ENCODE peak calls at places on chromosomes 5 and 9, in nine cellular contexts. One of them, this sample, is unnamed.

GRCh38 chr5:64147849-64148441 is 17.7 kb upstream of the RNF180 start:
- DNase-seq in dorsolateral prefrontal cortex: peak; percentile 66
- DNase-seq in upper lobe of right lung: peak; percentile 72
- DNase-seq in transverse colon: peak; percentile 20
- DNase-seq in AG04450: no peak
- DNase-seq in A549: peak; percentile 44
- DNase-seq in IMR-90: peak; percentile 24
- DNase-seq in right lobe of liver: peak; percentile 73
- DNase-seq in adrenal gland: peak; percentile 89
- DNase-seq in this sample: no peak

GRCh38 chr5:18745591-18745987 is 1111.3 kb downstream of the TAF11L14 start:
- DNase-seq in transverse colon: peak; percentile 18
- DNase-seq in AG04450: no peak
- DNase-seq in adrenal gland: no peak
- DNase-seq in upper lobe of right lung: no peak
- DNase-seq in dorsolateral prefrontal cortex: no peak
- DNase-seq in right lobe of liver: peak; percentile 70
- DNase-seq in A549: peak; percentile 26
- DNase-seq in IMR-90: no peak
- DNase-seq in this sample: no peak

GRCh38 chr5:140555747-140556312 is 1.4 kb downstream of the SRA1 start:
- DNase-seq in upper lobe of right lung: no peak
- DNase-seq in AG04450: no peak
- DNase-seq in dorsolateral prefrontal cortex: no peak
- DNase-seq in A549: no peak
- DNase-seq in IMR-90: no peak
- DNase-seq in right lobe of liver: no peak
- DNase-seq in adrenal gland: peak; percentile 45
- DNase-seq in transverse colon: no peak
- DNase-seq in this sample: no peak

GRCh38 chr5:10793785-10794184 is 32.8 kb upstream of the DAP start:
- DNase-seq in adrenal gland: no peak
- DNase-seq in upper lobe of right lung: no peak
- DNase-seq in transverse colon: no peak
- DNase-seq in right lobe of liver: no peak
- DNase-seq in IMR-90: no peak
- DNase-seq in dorsolateral prefrontal cortex: no peak
- DNase-seq in A549: no peak
- DNase-seq in AG04450: no peak
- DNase-seq in this sample: no peak

GRCh38 chr9:127319366-127320121 is 55.0 kb downstream of the GARNL3 start:
- DNase-seq in right lobe of liver: no peak
- DNase-seq in dorsolateral prefrontal cortex: no peak
- DNase-seq in AG04450: no peak
- DNase-seq in transverse colon: no peak
- DNase-seq in A549: no peak
- DNase-seq in upper lobe of right lung: no peak
- DNase-seq in IMR-90: no peak
- DNase-seq in adrenal gland: no peak
- DNase-seq in this sample: no peak

GRCh38 chr5:79235222-79235577 is 731 bp upstream of the JMY start:
- DNase-seq in right lobe of liver: no peak
- DNase-seq in dorsolateral prefrontal cortex: no peak
- DNase-seq in IMR-90: peak; percentile 40
- DNase-seq in upper lobe of right lung: no peak
- DNase-seq in transverse colon: no peak
- DNase-seq in AG04450: no peak
- DNase-seq in adrenal gland: no peak
- DNase-seq in A549: peak; percentile 15
- DNase-seq in this sample: no peak

GRCh38 chr9:127937383-127938297 is at the start of gene DPM2:
- DNase-seq in dorsolateral prefrontal cortex: peak; percentile 83
- DNase-seq in A549: peak; percentile 89
- DNase-seq in transverse colon: peak; percentile 88
- DNase-seq in right lobe of liver: peak; percentile 87
- DNase-seq in AG04450: no peak
- DNase-seq in adrenal gland: peak; percentile 89
- DNase-seq in IMR-90: peak; percentile 81
- DNase-seq in upper lobe of right lung: peak; percentile 90
- DNase-seq in this sample: no peak

GRCh38 chr5:168364151-168364661 is 72.8 kb downstream of the WWC1 start:
- DNase-seq in AG04450: no peak
- DNase-seq in dorsolateral prefrontal cortex: no peak
- DNase-seq in adrenal gland: no peak
- DNase-seq in right lobe of liver: no peak
- DNase-seq in A549: no peak
- DNase-seq in upper lobe of right lung: no peak
- DNase-seq in transverse colon: no peak
- DNase-seq in IMR-90: peak; percentile 80
- DNase-seq in this sample: no peak

GRCh38 chr5:126736141-126736540 is 40.8 kb upstream of the LMNB1 start:
- DNase-seq in adrenal gland: no peak
- DNase-seq in AG04450: no peak
- DNase-seq in transverse colon: no peak
- DNase-seq in IMR-90: peak; percentile 4
- DNase-seq in dorsolateral prefrontal cortex: no peak
- DNase-seq in upper lobe of right lung: no peak
- DNase-seq in right lobe of liver: peak; percentile 28
- DNase-seq in A549: no peak
- DNase-seq in this sample: no peak

GRCh38 chr9:15982182-15982581 is 429.3 kb downstream of the CCDC171 start:
- DNase-seq in right lobe of liver: no peak
- DNase-seq in upper lobe of right lung: no peak
- DNase-seq in A549: no peak
- DNase-seq in transverse colon: no peak
- DNase-seq in adrenal gland: no peak
- DNase-seq in IMR-90: no peak
- DNase-seq in AG04450: no peak
- DNase-seq in dorsolateral prefrontal cortex: no peak
- DNase-seq in this sample: no peak

DNA sequence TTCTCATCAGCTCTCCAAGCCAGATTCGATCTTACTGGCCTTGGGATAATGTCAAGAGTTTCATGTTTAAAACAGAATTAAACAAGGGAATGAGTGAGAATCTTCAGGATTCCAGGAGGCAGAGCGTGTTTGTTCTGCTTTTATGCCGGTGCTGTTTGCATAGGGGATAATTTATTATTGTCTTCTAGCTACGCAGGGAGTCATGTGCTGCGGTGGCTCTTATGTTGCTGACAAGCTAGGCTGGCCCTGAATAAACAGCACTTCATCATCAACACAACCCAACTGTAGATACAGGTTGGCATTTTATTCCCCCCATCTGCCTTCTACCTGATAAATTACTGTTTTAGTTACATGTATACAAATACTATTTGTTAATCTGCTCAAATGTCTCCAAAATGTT is 47.1 kb upstream of the PCA3 start:
- DNase-seq in AG04450: no peak
- DNase-seq in right lobe of liver: no peak
- DNase-seq in A549: no peak
- DNase-seq in adrenal gland: no peak
- DNase-seq in upper lobe of right lung: no peak
- DNase-seq in IMR-90: no peak
- DNase-seq in transverse colon: no peak
- DNase-seq in dorsolateral prefrontal cortex: no peak
- DNase-seq in this sample: no peak
- H3K27ac ChIP-seq in AG04450: no peak overlapping the region
- H3K27ac ChIP-seq in right lobe of liver: no peak overlapping the region
- H3K27ac ChIP-seq in A549: no peak overlapping the region
- H3K27ac ChIP-seq in adrenal gland: peak overlapping the region; percentile 29
- H3K27ac ChIP-seq in upper lobe of right lung: no peak overlapping the region
- H3K27ac ChIP-seq in IMR-90: no peak overlapping the region
- H3K27ac ChIP-seq in transverse colon: peak overlapping the region; percentile 54
- H3K27ac ChIP-seq in dorsolateral prefrontal cortex: peak overlapping the region; percentile 58
- H3K27ac ChIP-seq in this sample: no peak overlapping the region

GRCh38 chr9:120571443-120572257 is 8.3 kb downstream of the CDK5RAP2 start:
- DNase-seq in transverse colon: no peak
- DNase-seq in adrenal gland: peak; percentile 84
- DNase-seq in IMR-90: peak; percentile 85
- DNase-seq in AG04450: peak; percentile 86
- DNase-seq in right lobe of liver: peak; percentile 93
- DNase-seq in upper lobe of right lung: peak; percentile 69
- DNase-seq in A549: peak; percentile 28
- DNase-seq in dorsolateral prefrontal cortex: peak; percentile 73
- DNase-seq in this sample: no peak

GRCh38 chr9:120569556-120569955 is 10.4 kb downstream of the CDK5RAP2 start:
- DNase-seq in AG04450: no peak
- DNase-seq in right lobe of liver: no peak
- DNase-seq in transverse colon: no peak
- DNase-seq in A549: no peak
- DNase-seq in upper lobe of right lung: no peak
- DNase-seq in IMR-90: peak; percentile 11
- DNase-seq in dorsolateral prefrontal cortex: no peak
- DNase-seq in adrenal gland: no peak
- DNase-seq in this sample: no peak

GRCh38 chr9:120567874-120568273 is 12.1 kb downstream of the CDK5RAP2 start:
- DNase-seq in dorsolateral prefrontal cortex: no peak
- DNase-seq in AG04450: no peak
- DNase-seq in A549: no peak
- DNase-seq in adrenal gland: no peak
- DNase-seq in right lobe of liver: no peak
- DNase-seq in IMR-90: no peak
- DNase-seq in upper lobe of right lung: no peak
- DNase-seq in transverse colon: no peak
- DNase-seq in this sample: no peak

GRCh38 chr9:120568816-120569215 is 11.2 kb downstream of the CDK5RAP2 start:
- DNase-seq in transverse colon: no peak
- DNase-seq in A549: no peak
- DNase-seq in dorsolateral prefrontal cortex: no peak
- DNase-seq in AG04450: no peak
- DNase-seq in IMR-90: no peak
- DNase-seq in right lobe of liver: no peak
- DNase-seq in adrenal gland: no peak
- DNase-seq in upper lobe of right lung: no peak
- DNase-seq in this sample: no peak

DNA sequence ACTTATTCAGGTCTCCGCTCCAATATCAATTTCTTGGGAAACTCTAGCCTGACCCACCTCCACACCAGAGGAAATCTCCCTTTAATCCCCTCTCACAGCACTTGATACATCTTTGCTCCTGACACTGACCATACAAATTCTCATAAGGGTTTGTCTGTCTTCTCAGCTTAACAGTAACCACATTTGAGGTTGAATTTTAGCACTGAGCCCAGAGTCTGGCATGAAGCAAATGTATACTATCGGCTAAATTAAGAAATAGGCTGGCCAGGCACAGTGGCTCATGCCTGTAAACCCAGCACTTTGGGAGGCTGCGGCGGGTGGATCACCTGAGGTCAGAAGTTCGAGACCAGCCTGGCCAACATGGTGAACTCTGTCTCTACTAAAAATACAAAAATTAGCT is 9.7 kb downstream of the CDK5RAP2 start:
- DNase-seq in right lobe of liver: no peak
- DNase-seq in dorsolateral prefrontal cortex: no peak
- DNase-seq in A549: no peak
- DNase-seq in IMR-90: no peak
- DNase-seq in adrenal gland: no peak
- DNase-seq in upper lobe of right lung: no peak
- DNase-seq in transverse colon: no peak
- DNase-seq in AG04450: no peak
- DNase-seq in this sample: no peak
- H3K27ac ChIP-seq in right lobe of liver: peak overlapping the region; percentile 47
- H3K27ac ChIP-seq in dorsolateral prefrontal cortex: peak overlapping the region; percentile 94
- H3K27ac ChIP-seq in A549: no peak overlapping the region
- H3K27ac ChIP-seq in IMR-90: no peak overlapping the region
- H3K27ac ChIP-seq in adrenal gland: no peak overlapping the region
- H3K27ac ChIP-seq in upper lobe of right lung: no peak overlapping the region
- H3K27ac ChIP-seq in transverse colon: no peak overlapping the region
- H3K27ac ChIP-seq in AG04450: peak overlapping the region; percentile 77
- H3K27ac ChIP-seq in this sample: no peak overlapping the region

GRCh38 chr5:93165559-93165958 is 415.5 kb downstream of the NR2F1-AS1 start:
- DNase-seq in A549: no peak
- DNase-seq in upper lobe of right lung: no peak
- DNase-seq in transverse colon: no peak
- DNase-seq in dorsolateral prefrontal cortex: no peak
- DNase-seq in adrenal gland: no peak
- DNase-seq in IMR-90: no peak
- DNase-seq in AG04450: no peak
- DNase-seq in right lobe of liver: no peak
- DNase-seq in this sample: no peak

GRCh38 chr5:93164690-93165089 is 416.3 kb downstream of the NR2F1-AS1 start:
- DNase-seq in transverse colon: peak; percentile 8
- DNase-seq in right lobe of liver: no peak
- DNase-seq in AG04450: peak; percentile 16
- DNase-seq in A549: peak; percentile 47
- DNase-seq in upper lobe of right lung: no peak
- DNase-seq in dorsolateral prefrontal cortex: no peak
- DNase-seq in IMR-90: peak; percentile 75
- DNase-seq in adrenal gland: peak; percentile 57
- DNase-seq in this sample: no peak

GRCh38 chr5:93158841-93159240 is 422.2 kb downstream of the NR2F1-AS1 start:
- DNase-seq in dorsolateral prefrontal cortex: no peak
- DNase-seq in adrenal gland: no peak
- DNase-seq in IMR-90: no peak
- DNase-seq in A549: no peak
- DNase-seq in transverse colon: no peak
- DNase-seq in AG04450: no peak
- DNase-seq in right lobe of liver: no peak
- DNase-seq in upper lobe of right lung: no peak
- DNase-seq in this sample: no peak

GRCh38 chr5:93163010-93163663 is 417.9 kb downstream of the NR2F1-AS1 start:
- DNase-seq in upper lobe of right lung: no peak
- DNase-seq in dorsolateral prefrontal cortex: no peak
- DNase-seq in right lobe of liver: no peak
- DNase-seq in adrenal gland: no peak
- DNase-seq in A549: peak; percentile 51
- DNase-seq in IMR-90: peak; percentile 88
- DNase-seq in transverse colon: no peak
- DNase-seq in AG04450: peak; percentile 38
- DNase-seq in this sample: peak; percentile 41

DNA sequence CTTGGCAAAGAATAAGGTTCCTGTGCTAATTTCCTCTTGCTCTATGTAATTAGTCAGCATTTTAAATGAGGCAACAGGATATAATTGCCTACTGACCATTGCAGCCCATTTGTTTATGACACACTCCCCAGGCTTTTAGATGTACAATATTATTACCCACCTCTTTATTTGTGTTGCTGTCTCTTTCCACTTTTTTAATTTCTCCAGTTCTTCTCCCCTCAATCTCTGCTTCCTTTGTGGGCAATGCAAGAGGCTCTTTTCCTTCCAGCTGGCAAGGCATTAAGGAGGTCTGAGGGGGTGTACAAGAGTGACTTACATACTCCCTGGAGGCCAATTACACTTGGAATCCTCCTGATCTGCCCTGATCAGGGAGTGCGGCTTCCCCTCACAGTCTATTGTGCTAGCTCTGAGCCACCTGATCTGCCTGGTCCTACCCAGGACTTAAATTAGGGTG is 418.8 kb downstream of the NR2F1-AS1 start:
- DNase-seq in upper lobe of right lung: no peak
- DNase-seq in transverse colon: no peak
- DNase-seq in AG04450: no peak
- DNase-seq in adrenal gland: no peak
- DNase-seq in A549: no peak
- DNase-seq in right lobe of liver: no peak
- DNase-seq in dorsolateral prefrontal cortex: no peak
- DNase-seq in IMR-90: no peak
- DNase-seq in this sample: peak; percentile 6
- H3K27ac ChIP-seq in upper lobe of right lung: peak overlapping the region; percentile 52
- H3K27ac ChIP-seq in transverse colon: no peak overlapping the region
- H3K27ac ChIP-seq in AG04450: no peak overlapping the region
- H3K27ac ChIP-seq in adrenal gland: peak overlapping the region; percentile 71
- H3K27ac ChIP-seq in A549: peak overlapping the region; percentile 60
- H3K27ac ChIP-seq in right lobe of liver: peak overlapping the region; percentile 40
- H3K27ac ChIP-seq in dorsolateral prefrontal cortex: peak overlapping the region; percentile 65
- H3K27ac ChIP-seq in IMR-90: peak overlapping the region; percentile 65
- H3K27ac ChIP-seq in this sample: peak overlapping the region; percentile 95

GRCh38 chr5:160468576-160468975 is 46.9 kb downstream of the PTTG1 start:
- DNase-seq in adrenal gland: no peak
- DNase-seq in AG04450: no peak
- DNase-seq in dorsolateral prefrontal cortex: no peak
- DNase-seq in transverse colon: no peak
- DNase-seq in IMR-90: no peak
- DNase-seq in A549: no peak
- DNase-seq in upper lobe of right lung: no peak
- DNase-seq in right lobe of liver: no peak
- DNase-seq in this sample: no peak
- H3K27ac ChIP-seq in adrenal gland: no peak overlapping the region
- H3K27ac ChIP-seq in AG04450: no peak overlapping the region
- H3K27ac ChIP-seq in dorsolateral prefrontal cortex: no peak overlapping the region
- H3K27ac ChIP-seq in transverse colon: peak overlapping the region; percentile 75
- H3K27ac ChIP-seq in IMR-90: no peak overlapping the region
- H3K27ac ChIP-seq in A549: no peak overlapping the region
- H3K27ac ChIP-seq in upper lobe of right lung: no peak overlapping the region
- H3K27ac ChIP-seq in right lobe of liver: no peak overlapping the region
- H3K27ac ChIP-seq in this sample: peak overlapping the region; percentile 43